ENCODE peak calls at places on chromosomes 12 and 14, in six cellular contexts. C is germinal center, M is transverse colon, T is NCI-H1436, F is IMR-90, W is epithelial cell of esophagus. Q is an unnamed sample.

GRCh38 chr12:6827437-6827894 is 741 bp upstream of the P3H3 start:
- DNase-seq in C (peak; percentile 53), M (peak; percentile 82), T (peak; percentile 81), F (peak; percentile 79), W (peak; percentile 80), Q (peak; percentile 76)

GRCh38 chr14:20760950-20761349 is 7.3 kb upstream of the EDDM3B start:
- DNase-seq in C (no peak), M (no peak), T (no peak), F (no peak), W (peak; percentile 39), Q (no peak)

GRCh38 chr12:23760495-23760894 is 189.0 kb downstream of the SOX5 start:
- DNase-seq in C (no peak), M (no peak), T (no peak), F (no peak), W (no peak), Q (no peak)

GRCh38 chr12:59067068-59067467 is 146.8 kb upstream of the LRIG3 start:
- DNase-seq in C (no peak), M (no peak), T (no peak), F (peak; percentile 81), W (peak; percentile 93), Q (no peak)

GRCh38 chr14:55000381-55000780 is 26.5 kb downstream of the WDHD1 start:
- DNase-seq in C (no peak), M (no peak), T (no peak), F (peak; percentile 58), W (no peak), Q (no peak)

GRCh38 chr12:91127751-91128150 is 16.5 kb upstream of the LUM start:
- DNase-seq in C (no peak), M (no peak), T (no peak), F (peak; percentile 61), W (peak; percentile 30), Q (no peak)

GRCh38 chr12:125079943-125080645 is 14.9 kb downstream of the AACS start:
- DNase-seq in C (no peak), M (no peak), T (peak; percentile 32), F (no peak), W (peak; percentile 80), Q (no peak)

GRCh38 chr14:73239463-73240241 is 2.3 kb downstream of the PAPLN start:
- DNase-seq in C (no peak), M (peak; percentile 41), T (no peak), F (peak; percentile 49), W (peak; percentile 37), Q (no peak)

GRCh38 chr14:28830115-28830534 is 63.5 kb downstream of the FOXG1 start:
- DNase-seq in C (no peak), M (no peak), T (no peak), F (no peak), W (no peak), Q (no peak)

GRCh38 chr12:122094735-122095561 is 16.4 kb downstream of the MLXIP start:
- DNase-seq in C (no peak), M (no peak), T (no peak), F (peak; percentile 53), W (no peak), Q (no peak)

GRCh38 chr12:50112456-50113218 is 601 bp downstream of the COX14 start:
- DNase-seq in C (peak; percentile 60), M (no peak), T (no peak), F (no peak), W (no peak), Q (no peak)

GRCh38 chr14:43938588-43939281 is 568.3 kb downstream of the FSCB start:
- DNase-seq in C (no peak), M (no peak), T (no peak), F (no peak), W (no peak), Q (no peak)

GRCh38 chr12:2958432-2959193 is 584 bp upstream of the TEAD4 start:
- DNase-seq in C (peak; percentile 22), M (peak; percentile 73), T (no peak), F (peak; percentile 67), W (peak; percentile 81), Q (peak; percentile 68)

GRCh38 chr12:66269757-66270383 is 32.4 kb upstream of the HELB start:
- DNase-seq in C (peak; percentile 27), M (no peak), T (peak; percentile 11), F (peak; percentile 62), W (peak; percentile 53), Q (no peak)

GRCh38 chr14:23612802-23613201 is 23.4 kb upstream of the DHRS2 start:
- DNase-seq in C (no peak), M (no peak), T (no peak), F (no peak), W (no peak), Q (no peak)

GRCh38 chr12:13005649-13006048 is 5.6 kb upstream of the HEBP1 start:
- DNase-seq in C (no peak), M (no peak), T (no peak), F (no peak), W (no peak), Q (no peak)

GRCh38 chr12:111754671-111755070 is 12.1 kb upstream of the ALDH2 start:
- DNase-seq in C (no peak), M (no peak), T (no peak), F (no peak), W (no peak), Q (no peak)

GRCh38 chr12:97640826-97641225 is 178.2 kb downstream of the RMST start:
- DNase-seq in C (no peak), M (no peak), T (no peak), F (no peak), W (no peak), Q (no peak)

GRCh38 chr12:82475211-82475610 is 116.9 kb downstream of the METTL25 start:
- DNase-seq in C (no peak), M (no peak), T (no peak), F (no peak), W (no peak), Q (no peak)

GRCh38 chr14:50772361-50772760 is 58.6 kb downstream of the NIN start:
- DNase-seq in C (no peak), M (no peak), T (no peak), F (peak; percentile 80), W (no peak), Q (no peak)

GRCh38 chr14:98901511-98902205 is 370.3 kb downstream of the BCL11B start:
- DNase-seq in C (no peak), M (no peak), T (no peak), F (no peak), W (no peak), Q (no peak)

GRCh38 chr12:54060174-54060974 is 6.7 kb downstream of the HOXC4 start:
- DNase-seq in C (no peak), M (no peak), T (no peak), F (no peak), W (no peak), Q (no peak)

GRCh38 chr12:93773122-93773871 is 96.1 kb downstream of the CRADD start:
- DNase-seq in C (no peak), M (no peak), T (peak; percentile 13), F (peak; percentile 34), W (no peak), Q (no peak)

GRCh38 chr12:121811434-121812319 is 7.9 kb downstream of the SETD1B start:
- DNase-seq in C (peak; percentile 80), M (peak; percentile 77), T (peak; percentile 26), F (peak; percentile 66), W (peak; percentile 55), Q (peak; percentile 83)

GRCh38 chr12:47033081-47033480 is 46.3 kb upstream of the PCED1B start:
- DNase-seq in C (no peak), M (peak; percentile 20), T (no peak), F (no peak), W (peak; percentile 47), Q (no peak)

GRCh38 chr14:64569108-64570045 is 19.6 kb downstream of the PPP1R36 start:
- DNase-seq in C (no peak), M (peak; percentile 26), T (no peak), F (peak; percentile 61), W (peak; percentile 77), Q (no peak)

GRCh38 chr14:94936411-94936892 is 166.5 kb upstream of the GSC start:
- DNase-seq in C (no peak), M (peak; percentile 49), T (peak; percentile 74), F (no peak), W (no peak), Q (peak; percentile 70)

GRCh38 chr12:131861261-131862083 is 33.0 kb upstream of the ULK1 start:
- DNase-seq in C (no peak), M (no peak), T (no peak), F (no peak), W (no peak), Q (no peak)

GRCh38 chr12:8698132-8698829 is 490 bp downstream of the RIMKLB start:
- DNase-seq in C (peak; percentile 53), M (peak; percentile 63), T (no peak), F (peak; percentile 16), W (peak; percentile 47), Q (peak; percentile 76)

GRCh38 chr12:70443274-70443673 is 77.2 kb downstream of the KCNMB4 start:
- DNase-seq in C (no peak), M (no peak), T (no peak), F (no peak), W (peak; percentile 52), Q (no peak)

GRCh38 chr14:102221026-102221425 is 81.3 kb downstream of the WDR20 start:
- DNase-seq in C (no peak), M (no peak), T (no peak), F (peak; percentile 44), W (peak; percentile 51), Q (no peak)

GRCh38 chr12:86154620-86155019 is 101.6 kb downstream of the MGAT4C start:
- DNase-seq in C (no peak), M (no peak), T (no peak), F (no peak), W (no peak), Q (no peak)

GRCh38 chr12:88855301-88855700 is 275.0 kb upstream of the KITLG start:
- DNase-seq in C (no peak), M (no peak), T (no peak), F (no peak), W (no peak), Q (no peak)

Q was measured in mucosa of descending colon.